ENCODE peak calls at places on chromosomes 3 and 15, in seven cellular contexts. One of them, this sample, is unnamed.

GRCh38 chr15:90419738-90420487 is 31.9 kb downstream of the IQGAP1 start:
- DNase-seq in tibial nerve: no peak
- DNase-seq in heart left ventricle: no peak
- DNase-seq in prostate gland: no peak
- DNase-seq in tibial artery: no peak
- DNase-seq in CD4-positive, alpha-beta memory T cell: no peak
- DNase-seq in colonic mucosa: no peak
- DNase-seq in this sample: no peak

GRCh38 chr3:62095756-62096155 is 277.6 kb downstream of the FEZF2 start:
- DNase-seq in colonic mucosa: no peak
- DNase-seq in tibial artery: no peak
- DNase-seq in tibial nerve: no peak
- DNase-seq in prostate gland: no peak
- DNase-seq in heart left ventricle: no peak
- DNase-seq in CD4-positive, alpha-beta memory T cell: no peak
- DNase-seq in this sample: no peak

GRCh38 chr3:134376385-134376765 is 2.1 kb upstream of the AMOTL2 start:
- DNase-seq in CD4-positive, alpha-beta memory T cell: no peak
- DNase-seq in heart left ventricle: no peak
- DNase-seq in prostate gland: no peak
- DNase-seq in tibial artery: peak; percentile 15
- DNase-seq in colonic mucosa: no peak
- DNase-seq in tibial nerve: no peak
- DNase-seq in this sample: no peak

GRCh38 chr15:91651251-91651650 is 202.3 kb upstream of the SLCO3A1 start:
- DNase-seq in heart left ventricle: no peak
- DNase-seq in CD4-positive, alpha-beta memory T cell: no peak
- DNase-seq in tibial nerve: no peak
- DNase-seq in colonic mucosa: no peak
- DNase-seq in prostate gland: no peak
- DNase-seq in tibial artery: no peak
- DNase-seq in this sample: no peak

GRCh38 chr3:150411106-150411460 is 3.0 kb downstream of the TSC22D2 start:
- DNase-seq in tibial nerve: no peak
- DNase-seq in CD4-positive, alpha-beta memory T cell: no peak
- DNase-seq in prostate gland: no peak
- DNase-seq in tibial artery: no peak
- DNase-seq in heart left ventricle: no peak
- DNase-seq in colonic mucosa: no peak
- DNase-seq in this sample: no peak

GRCh38 chr3:148173836-148174235 is 523.9 kb upstream of the AGTR1 start:
- DNase-seq in heart left ventricle: no peak
- DNase-seq in tibial nerve: no peak
- DNase-seq in tibial artery: no peak
- DNase-seq in colonic mucosa: no peak
- DNase-seq in prostate gland: no peak
- DNase-seq in CD4-positive, alpha-beta memory T cell: no peak
- DNase-seq in this sample: no peak

GRCh38 chr15:48355377-48355776 is 24.1 kb downstream of the DUT start:
- DNase-seq in tibial artery: no peak
- DNase-seq in tibial nerve: no peak
- DNase-seq in prostate gland: no peak
- DNase-seq in CD4-positive, alpha-beta memory T cell: no peak
- DNase-seq in colonic mucosa: no peak
- DNase-seq in heart left ventricle: no peak
- DNase-seq in this sample: no peak

GRCh38 chr3:41418961-41419691 is 219.8 kb downstream of the CTNNB1 start:
- DNase-seq in colonic mucosa: no peak
- DNase-seq in tibial nerve: no peak
- DNase-seq in heart left ventricle: no peak
- DNase-seq in prostate gland: no peak
- DNase-seq in CD4-positive, alpha-beta memory T cell: no peak
- DNase-seq in tibial artery: no peak
- DNase-seq in this sample: no peak

GRCh38 chr15:66704019-66704782 is 2.2 kb downstream of the SMAD6 start:
- DNase-seq in tibial artery: no peak
- DNase-seq in prostate gland: no peak
- DNase-seq in colonic mucosa: peak; percentile 40
- DNase-seq in CD4-positive, alpha-beta memory T cell: no peak
- DNase-seq in tibial nerve: no peak
- DNase-seq in heart left ventricle: no peak
- DNase-seq in this sample: peak; percentile 58

GRCh38 chr3:134375542-134376384 is 1.5 kb upstream of the AMOTL2 start:
- DNase-seq in tibial nerve: no peak
- DNase-seq in tibial artery: peak; percentile 21
- DNase-seq in CD4-positive, alpha-beta memory T cell: no peak
- DNase-seq in heart left ventricle: no peak
- DNase-seq in colonic mucosa: peak; percentile 22
- DNase-seq in prostate gland: no peak
- DNase-seq in this sample: no peak

GRCh38 chr3:126473292-126474168 is 2.2 kb downstream of the ZXDC start:
- DNase-seq in prostate gland: no peak
- DNase-seq in tibial artery: no peak
- DNase-seq in heart left ventricle: no peak
- DNase-seq in colonic mucosa: no peak
- DNase-seq in CD4-positive, alpha-beta memory T cell: no peak
- DNase-seq in tibial nerve: no peak
- DNase-seq in this sample: no peak
- H3K27ac ChIP-seq in prostate gland: no peak overlapping the region
- H3K27ac ChIP-seq in tibial artery: peak overlapping the region; percentile 2
- H3K27ac ChIP-seq in heart left ventricle: no peak overlapping the region
- H3K27ac ChIP-seq in colonic mucosa: no peak overlapping the region
- H3K27ac ChIP-seq in CD4-positive, alpha-beta memory T cell: peak overlapping the region; percentile 17
- H3K27ac ChIP-seq in tibial nerve: no peak overlapping the region
- H3K27ac ChIP-seq in this sample: no peak overlapping the region

GRCh38 chr15:72116680-72117447 is 1.1 kb downstream of the MYO9A start:
- DNase-seq in tibial artery: peak; percentile 45
- DNase-seq in tibial nerve: peak; percentile 23
- DNase-seq in prostate gland: peak; percentile 26
- DNase-seq in colonic mucosa: no peak
- DNase-seq in heart left ventricle: no peak
- DNase-seq in CD4-positive, alpha-beta memory T cell: no peak
- DNase-seq in this sample: no peak
- H3K27ac ChIP-seq in tibial artery: peak overlapping the region; percentile 97
- H3K27ac ChIP-seq in tibial nerve: peak overlapping the region; percentile 96
- H3K27ac ChIP-seq in prostate gland: peak overlapping the region; percentile 94
- H3K27ac ChIP-seq in colonic mucosa: peak overlapping the region; percentile 86
- H3K27ac ChIP-seq in heart left ventricle: peak overlapping the region; percentile 76
- H3K27ac ChIP-seq in CD4-positive, alpha-beta memory T cell: peak overlapping the region; percentile 94
- H3K27ac ChIP-seq in this sample: peak overlapping the region; percentile 95

DNA sequence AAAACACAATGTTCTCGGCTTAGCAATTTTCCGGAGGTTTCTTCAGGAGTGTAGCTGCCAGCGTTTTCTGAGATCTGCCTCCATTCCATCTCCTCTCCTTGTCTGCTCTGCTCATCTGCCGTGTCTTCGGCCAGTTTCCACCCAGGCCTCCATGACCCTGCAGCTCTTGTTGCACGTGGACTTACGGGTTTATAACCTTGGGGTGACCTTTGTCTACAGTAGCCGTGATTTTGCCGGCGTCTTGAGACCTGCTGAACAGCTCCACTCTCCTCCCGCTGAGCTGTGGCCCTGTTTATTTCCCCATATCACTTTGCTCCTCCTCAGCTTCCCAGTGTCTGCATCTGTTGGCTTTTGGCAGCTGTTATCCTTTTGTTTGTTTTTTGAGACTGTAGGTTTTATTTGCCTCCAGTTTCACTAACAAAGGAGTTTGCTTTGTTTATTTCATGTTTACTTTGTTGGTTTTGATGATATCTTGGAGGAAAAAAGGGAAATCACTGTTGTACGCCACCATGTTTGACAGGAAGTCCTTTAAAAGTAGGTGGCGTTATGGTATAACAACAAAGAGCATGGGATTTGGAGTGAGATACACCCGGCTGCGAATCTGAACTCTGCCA is 29.3 kb upstream of the SLC28A1 start:
- DNase-seq in tibial nerve: no peak
- DNase-seq in heart left ventricle: no peak
- DNase-seq in colonic mucosa: no peak
- DNase-seq in tibial artery: no peak
- DNase-seq in CD4-positive, alpha-beta memory T cell: no peak
- DNase-seq in prostate gland: peak; percentile 24
- DNase-seq in this sample: no peak
- H3K27ac ChIP-seq in tibial nerve: no peak overlapping the region
- H3K27ac ChIP-seq in heart left ventricle: no peak overlapping the region
- H3K27ac ChIP-seq in colonic mucosa: no peak overlapping the region
- H3K27ac ChIP-seq in tibial artery: no peak overlapping the region
- H3K27ac ChIP-seq in CD4-positive, alpha-beta memory T cell: no peak overlapping the region
- H3K27ac ChIP-seq in prostate gland: peak overlapping the region; percentile 30
- H3K27ac ChIP-seq in this sample: no peak overlapping the region

GRCh38 chr3:126995254-126995770 is 12.4 kb downstream of the PLXNA1 start:
- DNase-seq in CD4-positive, alpha-beta memory T cell: no peak
- DNase-seq in tibial nerve: no peak
- DNase-seq in heart left ventricle: no peak
- DNase-seq in prostate gland: peak; percentile 38
- DNase-seq in tibial artery: no peak
- DNase-seq in colonic mucosa: no peak
- DNase-seq in this sample: no peak
- H3K27ac ChIP-seq in CD4-positive, alpha-beta memory T cell: no peak overlapping the region
- H3K27ac ChIP-seq in tibial nerve: peak overlapping the region; percentile 65
- H3K27ac ChIP-seq in heart left ventricle: no peak overlapping the region
- H3K27ac ChIP-seq in prostate gland: no peak overlapping the region
- H3K27ac ChIP-seq in tibial artery: peak overlapping the region; percentile 72
- H3K27ac ChIP-seq in colonic mucosa: no peak overlapping the region
- H3K27ac ChIP-seq in this sample: no peak overlapping the region

This sample was measured in Peyer's patch.